ENCODE peak calls at places on chromosomes 7 and 10, in five cellular contexts. One of them, this sample, is unnamed.

GRCh38 chr7:104328308-104328969 is at the start of gene LHFPL3:
- DNase-seq in PC-9: no peak
- DNase-seq in PC-3: no peak
- DNase-seq in ovary: no peak
- DNase-seq in uterus: no peak
- DNase-seq in this sample: no peak

GRCh38 chr7:15571303-15571878 is 9.6 kb upstream of the AGMO start:
- DNase-seq in PC-9: no peak
- DNase-seq in PC-3: peak; percentile 55
- DNase-seq in ovary: no peak
- DNase-seq in uterus: no peak
- DNase-seq in this sample: no peak

GRCh38 chr7:143882020-143882610 is 19.9 kb downstream of the TCAF1 start:
- DNase-seq in PC-9: no peak
- DNase-seq in PC-3: no peak
- DNase-seq in ovary: peak; percentile 81
- DNase-seq in uterus: peak; percentile 81
- DNase-seq in this sample: no peak

GRCh38 chr7:90896458-90896857 is 300.3 kb downstream of the CDK14 start:
- DNase-seq in PC-9: no peak
- DNase-seq in PC-3: peak; percentile 28
- DNase-seq in ovary: no peak
- DNase-seq in uterus: no peak
- DNase-seq in this sample: no peak

GRCh38 chr10:43047288-43047970 is 29.4 kb upstream of the RET start:
- DNase-seq in PC-9: no peak
- DNase-seq in PC-3: no peak
- DNase-seq in ovary: no peak
- DNase-seq in uterus: peak; percentile 4
- DNase-seq in this sample: no peak

GRCh38 chr10:7306147-7306546 is 104.7 kb downstream of the SFMBT2 start:
- DNase-seq in PC-9: no peak
- DNase-seq in PC-3: no peak
- DNase-seq in ovary: no peak
- DNase-seq in uterus: no peak
- DNase-seq in this sample: no peak

GRCh38 chr7:91041901-91042457 is 222.3 kb upstream of the FZD1 start:
- DNase-seq in PC-9: no peak
- DNase-seq in PC-3: peak; percentile 20
- DNase-seq in ovary: no peak
- DNase-seq in uterus: no peak
- DNase-seq in this sample: no peak

GRCh38 chr7:497946-498655 is 21.5 kb downstream of the PDGFA start:
- DNase-seq in PC-9: no peak
- DNase-seq in PC-3: no peak
- DNase-seq in ovary: no peak
- DNase-seq in uterus: no peak
- DNase-seq in this sample: no peak

GRCh38 chr7:88217675-88218427 is 2.0 kb downstream of the SRI start:
- DNase-seq in PC-9: no peak
- DNase-seq in PC-3: no peak
- DNase-seq in ovary: no peak
- DNase-seq in uterus: no peak
- DNase-seq in this sample: no peak

GRCh38 chr7:129009437-129009836 is 45.5 kb downstream of the TNPO3 start:
- DNase-seq in PC-9: no peak
- DNase-seq in PC-3: no peak
- DNase-seq in ovary: no peak
- DNase-seq in uterus: no peak
- DNase-seq in this sample: no peak

GRCh38 chr7:85065888-85066485 is 120.9 kb downstream of the SEMA3D start:
- DNase-seq in PC-9: no peak
- DNase-seq in PC-3: no peak
- DNase-seq in ovary: no peak
- DNase-seq in uterus: no peak
- DNase-seq in this sample: no peak

GRCh38 chr10:24206926-24207701 is 1.8 kb upstream of the KIAA1217 start:
- DNase-seq in PC-9: no peak
- DNase-seq in PC-3: no peak
- DNase-seq in ovary: no peak
- DNase-seq in uterus: no peak
- DNase-seq in this sample: no peak

GRCh38 chr10:34723746-34724145 is 91.3 kb downstream of the PARD3 start:
- DNase-seq in PC-9: no peak
- DNase-seq in PC-3: peak; percentile 96
- DNase-seq in ovary: peak; percentile 31
- DNase-seq in uterus: peak; percentile 47
- DNase-seq in this sample: no peak

GRCh38 chr10:49610015-49610734 is at the start of gene SLC18A3:
- DNase-seq in PC-9: no peak
- DNase-seq in PC-3: no peak
- DNase-seq in ovary: no peak
- DNase-seq in uterus: no peak
- DNase-seq in this sample: no peak

GRCh38 chr10:93219347-93219746 is 145.7 kb downstream of the CYP26A1 start:
- DNase-seq in PC-9: no peak
- DNase-seq in PC-3: no peak
- DNase-seq in ovary: no peak
- DNase-seq in uterus: no peak
- DNase-seq in this sample: no peak

GRCh38 chr10:69716711-69717560 is 84.8 kb upstream of the COL13A1 start:
- DNase-seq in PC-9: no peak
- DNase-seq in PC-3: peak; percentile 95
- DNase-seq in ovary: no peak
- DNase-seq in uterus: no peak
- DNase-seq in this sample: no peak

GRCh38 chr10:114395361-114396022 is 8.8 kb downstream of the AFAP1L2 start:
- DNase-seq in PC-9: no peak
- DNase-seq in PC-3: no peak
- DNase-seq in ovary: no peak
- DNase-seq in uterus: no peak
- DNase-seq in this sample: no peak

GRCh38 chr7:137418841-137419240 is 75.3 kb upstream of the PTN start:
- DNase-seq in PC-9: no peak
- DNase-seq in PC-3: no peak
- DNase-seq in ovary: no peak
- DNase-seq in uterus: no peak
- DNase-seq in this sample: no peak

GRCh38 chr10:88522715-88523114 is 60.4 kb downstream of the RNLS start:
- DNase-seq in PC-9: no peak
- DNase-seq in PC-3: no peak
- DNase-seq in ovary: peak; percentile 39
- DNase-seq in uterus: no peak
- DNase-seq in this sample: no peak

GRCh38 chr10:111267673-111268072 is 190.8 kb downstream of the ADRA2A start:
- DNase-seq in PC-9: no peak
- DNase-seq in PC-3: no peak
- DNase-seq in ovary: no peak
- DNase-seq in uterus: no peak
- DNase-seq in this sample: no peak

GRCh38 chr10:86803156-86803555 is 46.7 kb downstream of the BMPR1A start:
- DNase-seq in PC-9: no peak
- DNase-seq in PC-3: no peak
- DNase-seq in ovary: no peak
- DNase-seq in uterus: no peak
- DNase-seq in this sample: no peak

GRCh38 chr10:130747359-130747758 is 564.2 kb downstream of the TCERG1L start:
- DNase-seq in PC-9: no peak
- DNase-seq in PC-3: no peak
- DNase-seq in ovary: no peak
- DNase-seq in uterus: no peak
- DNase-seq in this sample: no peak

GRCh38 chr7:108080094-108080656 is 50.0 kb downstream of the LAMB4 start:
- DNase-seq in PC-9: no peak
- DNase-seq in PC-3: no peak
- DNase-seq in ovary: no peak
- DNase-seq in uterus: no peak
- DNase-seq in this sample: no peak

GRCh38 chr7:142231716-142232115 is 26.1 kb downstream of the PRSS58 start:
- DNase-seq in PC-9: no peak
- DNase-seq in PC-3: peak; percentile 22
- DNase-seq in ovary: no peak
- DNase-seq in uterus: no peak
- DNase-seq in this sample: no peak

GRCh38 chr10:3239066-3239919 is 66.7 kb upstream of the PITRM1 start:
- DNase-seq in PC-9: no peak
- DNase-seq in PC-3: peak; percentile 29
- DNase-seq in ovary: peak; percentile 55
- DNase-seq in uterus: peak; percentile 76
- DNase-seq in this sample: no peak

GRCh38 chr7:100396421-100396982 is 23.2 kb downstream of the PILRA start:
- DNase-seq in PC-9: no peak
- DNase-seq in PC-3: no peak
- DNase-seq in ovary: no peak
- DNase-seq in uterus: no peak
- DNase-seq in this sample: no peak

GRCh38 chr7:114653391-114654088 is 238.9 kb downstream of the FOXP2 start:
- DNase-seq in PC-9: no peak
- DNase-seq in PC-3: peak; percentile 21
- DNase-seq in ovary: no peak
- DNase-seq in uterus: no peak
- DNase-seq in this sample: no peak

GRCh38 chr7:25515876-25516275 is 287.6 kb upstream of the NPVF start:
- DNase-seq in PC-9: no peak
- DNase-seq in PC-3: no peak
- DNase-seq in ovary: no peak
- DNase-seq in uterus: no peak
- DNase-seq in this sample: no peak

GRCh38 chr7:97003262-97004236 is 1.8 kb upstream of the DLX6 start:
- DNase-seq in PC-9: no peak
- DNase-seq in PC-3: no peak
- DNase-seq in ovary: no peak
- DNase-seq in uterus: no peak
- DNase-seq in this sample: no peak

GRCh38 chr7:97002555-97003261 is 2.6 kb upstream of the DLX6 start:
- DNase-seq in PC-9: no peak
- DNase-seq in PC-3: no peak
- DNase-seq in ovary: no peak
- DNase-seq in uterus: no peak
- DNase-seq in this sample: no peak

GRCh38 chr7:97001221-97001620 is 4.1 kb upstream of the DLX6 start:
- DNase-seq in PC-9: no peak
- DNase-seq in PC-3: no peak
- DNase-seq in ovary: no peak
- DNase-seq in uterus: no peak
- DNase-seq in this sample: no peak

GRCh38 chr7:97004237-97004930 is 969 bp upstream of the DLX6 start:
- DNase-seq in PC-9: no peak
- DNase-seq in PC-3: no peak
- DNase-seq in ovary: no peak
- DNase-seq in uterus: no peak
- DNase-seq in this sample: no peak

DNA sequence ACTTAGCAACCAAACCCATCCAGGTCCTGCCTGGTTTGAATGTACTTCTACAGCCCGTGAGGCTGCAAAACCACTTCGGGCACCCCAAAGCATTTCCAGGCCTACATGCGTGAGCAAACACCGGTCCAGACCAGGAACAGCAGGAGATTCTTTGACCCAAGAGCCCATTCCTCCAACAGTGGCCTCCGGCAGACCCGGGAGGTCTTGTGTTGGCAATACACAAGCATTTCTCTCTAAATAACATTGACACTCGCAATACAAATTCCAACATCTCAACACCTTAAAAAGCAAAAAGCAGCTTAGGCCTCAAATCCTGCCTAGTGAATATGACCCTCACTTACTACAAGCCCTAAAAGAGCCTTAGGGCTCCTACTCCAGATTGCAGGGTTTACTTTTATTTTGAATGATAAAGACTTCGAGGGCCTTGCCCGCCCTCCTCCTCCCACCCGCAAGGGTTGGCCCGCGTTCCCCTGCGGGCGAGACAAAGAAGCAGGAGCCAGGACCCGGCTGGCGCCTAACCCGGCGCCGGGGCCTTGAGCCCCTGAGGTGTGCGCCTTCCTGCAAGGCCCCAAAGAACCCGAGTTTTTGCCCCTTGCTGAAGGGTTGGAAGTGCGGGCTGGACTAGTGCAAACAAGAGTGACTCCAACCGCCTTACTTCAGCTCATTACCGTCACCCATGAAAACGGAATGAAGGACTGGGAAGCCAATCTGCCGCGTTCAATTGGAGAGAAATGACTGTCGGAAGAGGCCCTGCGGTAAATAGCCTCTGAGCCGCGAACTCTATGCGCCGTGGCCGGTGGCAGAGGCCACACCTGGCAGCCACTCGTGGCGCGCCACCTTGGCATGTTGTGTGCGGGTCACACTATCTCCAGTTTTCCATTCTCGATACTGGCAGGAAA is 3.4 kb upstream of the DLX6 start:
- DNase-seq in PC-9: no peak
- DNase-seq in PC-3: no peak
- DNase-seq in ovary: no peak
- DNase-seq in uterus: no peak
- DNase-seq in this sample: no peak
- H3K27ac ChIP-seq in PC-9: no peak overlapping the region
- H3K27ac ChIP-seq in PC-3: no peak overlapping the region
- H3K27ac ChIP-seq in ovary: no peak overlapping the region
- H3K27ac ChIP-seq in uterus: no peak overlapping the region
- H3K27ac ChIP-seq in this sample: no peak overlapping the region

DNA sequence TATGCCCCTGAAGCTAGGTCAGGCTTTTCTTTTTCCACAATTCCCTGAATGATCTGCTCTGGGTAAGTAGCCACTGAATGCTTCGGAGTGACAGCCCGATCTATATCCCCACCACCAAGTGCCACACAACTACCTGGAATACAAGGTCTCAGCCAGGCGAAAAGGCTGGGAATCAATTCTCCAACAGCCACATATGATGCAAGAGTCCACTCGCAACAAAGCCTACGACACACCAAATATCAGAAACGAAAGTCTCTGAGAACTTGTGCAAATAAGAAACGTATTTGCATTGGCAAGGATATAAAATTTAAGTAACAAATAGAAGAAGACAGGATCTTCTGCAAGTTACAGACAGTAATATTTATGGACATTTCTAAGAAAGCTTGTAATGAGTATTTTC is 5.7 kb downstream of the HIPK2 start:
- DNase-seq in PC-9: no peak
- DNase-seq in PC-3: peak; percentile 19
- DNase-seq in ovary: no peak
- DNase-seq in uterus: no peak
- DNase-seq in this sample: no peak
- H3K4me3 ChIP-seq in PC-9: peak overlapping the region; percentile 41
- H3K4me3 ChIP-seq in PC-3: peak overlapping the region; percentile 54
- H3K4me3 ChIP-seq in ovary: no peak overlapping the region
- H3K4me3 ChIP-seq in uterus: no peak overlapping the region
- H3K4me3 ChIP-seq in this sample: peak overlapping the region; percentile 2

GRCh38 chr10:794382-794956 is 105.0 kb upstream of the DIP2C start:
- DNase-seq in PC-9: no peak
- DNase-seq in PC-3: peak; percentile 25
- DNase-seq in ovary: no peak
- DNase-seq in uterus: no peak
- DNase-seq in this sample: no peak
- TF ChIP-seq CTCF in PC-9: no peak
- TF ChIP-seq CTCF in PC-3: peak; percentile 31
- TF ChIP-seq CTCF in ovary: no peak
- TF ChIP-seq CTCF in uterus: no peak
- TF ChIP-seq CTCF in this sample: peak; percentile 47

GRCh38 chr7:135644729-135645128 is 17.6 kb upstream of the STMP1 start:
- DNase-seq in PC-9: no peak
- DNase-seq in PC-3: no peak
- DNase-seq in ovary: no peak
- DNase-seq in uterus: no peak
- DNase-seq in this sample: no peak
- H3K27ac ChIP-seq in PC-9: no peak overlapping the region
- H3K27ac ChIP-seq in PC-3: no peak overlapping the region
- H3K27ac ChIP-seq in ovary: no peak overlapping the region
- H3K27ac ChIP-seq in uterus: no peak overlapping the region
- H3K27ac ChIP-seq in this sample: no peak overlapping the region

This sample was measured in AG04450.